ENCODE peak calls at places on chromosomes 13 and 19, in five cellular contexts. B is astrocyte, A is SJSA1, U is glutamatergic neuron, S is fibroblast of mammary gland. R is an unnamed sample.

GRCh38 chr13:72168126-72168525 is 301.1 kb upstream of the DACH1 start:
- DNase-seq in B (no peak), A (no peak), U (no peak), S (no peak), R (no peak)

GRCh38 chr13:51638497-51638871 is 54.2 kb downstream of the WDFY2 start:
- DNase-seq in B (peak), A (no peak), U (no peak), S (peak), R (peak)

GRCh38 chr13:48489666-48490065 is 43.2 kb downstream of the RCBTB2 start:
- DNase-seq in B (no peak), A (no peak), U (no peak), S (peak), R (no peak)

GRCh38 chr13:39676315-39676876 is 20.9 kb downstream of the COG6 start:
- DNase-seq in B (no peak), A (no peak), U (no peak), S (peak), R (peak)

GRCh38 chr13:24923305-24923640 is 159.3 kb downstream of the RNF17 start:
- DNase-seq in B (peak), A (no peak), U (no peak), S (peak), R (no peak)

GRCh38 chr19:14517840-14518505 is at the start of gene DNAJB1:
- DNase-seq in B (peak), A (peak), U (peak), S (peak), R (peak)

GRCh38 chr13:112207124-112207523 is 140.2 kb downstream of the SOX1 start:
- DNase-seq in B (no peak), A (no peak), U (no peak), S (no peak), R (no peak)

GRCh38 chr19:28169168-28169862 is 1043.6 kb downstream of the UQCRFS1 start:
- DNase-seq in B (no peak), A (no peak), U (no peak), S (no peak), R (no peak)

GRCh38 chr19:2175742-2176141 is 12.0 kb downstream of the DOT1L start:
- DNase-seq in B (no peak), A (no peak), U (no peak), S (no peak), R (no peak)

GRCh38 chr19:53131732-53132131 is 978 bp downstream of the ZNF415 start:
- DNase-seq in B (no peak), A (no peak), U (no peak), S (no peak), R (no peak)